ENCODE peak calls at places on chromosomes 3 and 15, in nine cellular contexts. T is ovary, F is H1, U is transverse colon, V is tibial nerve, L is stomach, M is suprapubic skin, S is sigmoid colon, O is K562. X is an unnamed sample.

GRCh38 chr15:63970723-63971426 is 75.4 kb downstream of the DAPK2 start:
- DNase-seq in T (no peak), F (no peak), U (no peak), V (no peak), L (no peak), M (no peak), S (no peak), O (no peak), X (no peak)

GRCh38 chr3:139541898-139542288 is 2.4 kb upstream of the RBP1 start:
- DNase-seq in T (no peak), F (no peak), U (no peak), V (no peak), L (no peak), M (peak; percentile 18), S (no peak), O (no peak), X (no peak)

GRCh38 chr3:158102219-158102612 is 4.0 kb downstream of the SHOX2 start:
- DNase-seq in T (no peak), F (no peak), U (no peak), V (no peak), L (no peak), M (no peak), S (no peak), O (no peak), X (no peak)

GRCh38 chr3:66418432-66419052 is 82.3 kb downstream of the LRIG1 start:
- DNase-seq in T (no peak), F (no peak), U (peak; percentile 48), V (no peak), L (peak; percentile 73), M (no peak), S (peak; percentile 90), O (no peak), X (no peak)

GRCh38 chr15:28994142-28994829 is 108.5 kb downstream of the APBA2 start:
- DNase-seq in T (no peak), F (no peak), U (no peak), V (no peak), L (no peak), M (no peak), S (no peak), O (no peak), X (no peak)

GRCh38 chr15:45471151-45471550 is 51.4 kb downstream of the SLC30A4 start:
- DNase-seq in T (no peak), F (no peak), U (no peak), V (no peak), L (no peak), M (no peak), S (no peak), O (no peak), X (no peak)

GRCh38 chr3:124256156-124256555 is 264.2 kb upstream of the ROPN1 start:
- DNase-seq in T (no peak), F (no peak), U (no peak), V (no peak), L (no peak), M (no peak), S (no peak), O (no peak), X (no peak)

GRCh38 chr3:13296662-13297061 is 123.5 kb downstream of the NUP210 start:
- DNase-seq in T (no peak), F (no peak), U (no peak), V (no peak), L (no peak), M (no peak), S (peak; percentile 13), O (no peak), X (no peak)

GRCh38 chr3:171615281-171615680 is 155.1 kb upstream of the TNIK start:
- DNase-seq in T (no peak), F (no peak), U (no peak), V (no peak), L (no peak), M (no peak), S (no peak), O (no peak), X (no peak)

GRCh38 chr3:152047465-152047864 is 174.0 kb downstream of the SUCNR1 start:
- DNase-seq in T (no peak), F (no peak), U (no peak), V (no peak), L (no peak), M (no peak), S (no peak), O (no peak), X (no peak)

GRCh38 chr15:20659265-20659664 is 117.7 kb upstream of the GOLGA6L6 start:
- DNase-seq in T (no peak), F (no peak), U (no peak), V (no peak), L (no peak), M (no peak), S (no peak), O (no peak), X (no peak)

GRCh38 chr15:37767841-37768455 is 166.5 kb upstream of the TMCO5A start:
- DNase-seq in T (no peak), F (no peak), U (no peak), V (no peak), L (no peak), M (no peak), S (no peak), O (no peak), X (no peak)

GRCh38 chr15:50304856-50305255 is 39.3 kb upstream of the HDC start:
- DNase-seq in T (no peak), F (no peak), U (no peak), V (no peak), L (no peak), M (no peak), S (no peak), O (no peak), X (no peak)

GRCh38 chr3:38022301-38022700 is 7.1 kb downstream of the PLCD1 start:
- DNase-seq in T (peak; percentile 28), F (no peak), U (peak; percentile 9), V (no peak), L (no peak), M (no peak), S (no peak), O (no peak), X (no peak)

GRCh38 chr15:79938143-79938542 is 32.9 kb downstream of the BCL2A1 start:
- DNase-seq in T (no peak), F (no peak), U (no peak), V (no peak), L (no peak), M (no peak), S (no peak), O (no peak), X (no peak)

GRCh38 chr15:79939399-79939798 is 31.6 kb downstream of the BCL2A1 start:
- DNase-seq in T (no peak), F (no peak), U (no peak), V (no peak), L (no peak), M (no peak), S (no peak), O (no peak), X (no peak)

GRCh38 chr15:79943820-79944219 is 27.2 kb downstream of the BCL2A1 start:
- DNase-seq in T (no peak), F (no peak), U (no peak), V (no peak), L (no peak), M (no peak), S (no peak), O (no peak), X (no peak)

GRCh38 chr15:79944625-79945024 is 26.4 kb downstream of the BCL2A1 start:
- DNase-seq in T (no peak), F (no peak), U (no peak), V (no peak), L (no peak), M (no peak), S (no peak), O (no peak), X (no peak)

GRCh38 chr15:79942656-79943481 is 28.1 kb downstream of the BCL2A1 start:
- DNase-seq in T (no peak), F (no peak), U (no peak), V (no peak), L (no peak), M (no peak), S (no peak), O (no peak), X (no peak)
- TF ChIP-seq EP300 in T (no peak), F (no peak), U (no peak), V (no peak), L (no peak), M (no peak), S (no peak), O (no peak), X (no peak)

GRCh38 chr3:10974746-10975375 is 17.7 kb upstream of the SLC6A1 start:
- DNase-seq in T (no peak), F (no peak), U (no peak), V (no peak), L (no peak), M (no peak), S (no peak), O (no peak), X (no peak)

GRCh38 chr3:10973196-10973595 is 19.4 kb upstream of the SLC6A1 start:
- DNase-seq in T (no peak), F (no peak), U (no peak), V (no peak), L (no peak), M (no peak), S (no peak), O (no peak), X (no peak)

GRCh38 chr3:10972359-10972758 is 20.2 kb upstream of the SLC6A1 start:
- DNase-seq in T (no peak), F (no peak), U (no peak), V (no peak), L (no peak), M (no peak), S (no peak), O (no peak), X (no peak)

GRCh38 chr3:10975695-10976234 is 16.8 kb upstream of the SLC6A1 start:
- DNase-seq in T (no peak), F (no peak), U (no peak), V (no peak), L (no peak), M (no peak), S (no peak), O (peak; percentile 51), X (no peak)

DNA sequence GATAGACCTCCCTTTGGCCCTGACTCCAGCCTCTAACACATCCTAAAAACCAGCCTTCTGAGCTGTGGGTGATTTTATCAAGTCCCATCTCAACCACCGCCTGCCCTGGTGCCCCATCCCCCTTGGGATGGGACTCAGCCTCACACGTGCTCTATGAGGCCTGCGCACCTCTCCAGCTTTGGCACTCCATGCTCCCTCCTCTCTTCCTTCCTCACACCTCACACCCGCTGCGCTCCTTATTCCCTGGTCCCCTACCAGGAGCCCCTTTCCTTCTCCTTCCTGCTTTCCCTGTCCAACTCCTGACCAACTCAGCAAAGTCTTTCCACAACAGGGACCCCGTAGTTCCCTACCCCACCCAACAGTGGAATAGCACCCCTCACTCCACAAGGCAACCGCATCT is 18.4 kb upstream of the SLC6A1 start:
- DNase-seq in T (no peak), F (no peak), U (no peak), V (no peak), L (no peak), M (no peak), S (no peak), O (no peak), X (no peak)
- H3K27ac ChIP-seq in T (no peak overlapping the region), F (no peak overlapping the region), U (no peak overlapping the region), V (no peak overlapping the region), L (no peak overlapping the region), M (no peak overlapping the region), S (no peak overlapping the region), O (no peak overlapping the region), X (no peak overlapping the region)

GRCh38 chr15:100947760-100948429 is 28.7 kb downstream of the LRRK1 start:
- DNase-seq in T (no peak), F (no peak), U (no peak), V (no peak), L (no peak), M (no peak), S (no peak), O (no peak), X (no peak)
- H3K36me3 ChIP-seq in T (no peaks in the 10 kb centered on the region), F (no peaks in the 10 kb centered on the region), U (no peaks in the 10 kb centered on the region), V (no peaks in the 10 kb centered on the region), L (no peaks in the 10 kb centered on the region), M (no peaks in the 10 kb centered on the region), S (no peaks in the 10 kb centered on the region), O (no peaks in the 10 kb centered on the region), X (no peaks in the 10 kb centered on the region)

GRCh38 chr15:33091983-33092688 is 102.4 kb downstream of the FMN1 start:
- DNase-seq in T (peak; percentile 15), F (no peak), U (peak; percentile 63), V (no peak), L (no peak), M (no peak), S (no peak), O (no peak), X (no peak)
- TF ChIP-seq EP300 in T (no peak), F (no peak), U (no peak), V (no peak), L (no peak), M (no peak), S (no peak), O (no peak), X (no peak)